ENCODE peak calls at places on chromosomes 5 and 9, in nine cellular contexts. U is fibroblast of the aortic adventitia, C is astrocyte of the spinal cord, Q is esophagus squamous epithelium, Z is fibroblast of villous mesenchyme, Y is upper lobe of right lung, W is BJ, L is WERI-Rb-1, S is pancreas. T is an unnamed sample.

GRCh38 chr9:127903557-127904475 is 4.4 kb upstream of the ST6GALNAC6 start:
- DNase-seq in Y (peak), Z (peak), Q (no peak), W (no peak), S (no peak), U (no peak), L (peak), C (no peak), T (no peak)

GRCh38 chr5:75058986-75059508 is 6.7 kb upstream of the GCNT4 start:
- DNase-seq in L (no peak), U (no peak), Y (no peak), W (no peak), S (no peak), Z (no peak), Q (no peak), C (no peak), T (peak)

GRCh38 chr5:178186417-178186816 is 754 bp downstream of the GMCL2 start:
- DNase-seq in Q (no peak), C (no peak), Y (no peak), W (no peak), Z (no peak), U (no peak), S (no peak), L (no peak), T (no peak)

GRCh38 chr9:127954831-127955293 is 17.2 kb upstream of the DPM2 start:
- DNase-seq in L (no peak), W (no peak), Z (no peak), S (no peak), Q (no peak), C (no peak), Y (no peak), U (no peak), T (no peak)

GRCh38 chr5:69368458-69369368 is 607 bp downstream of the AK6 start:
- DNase-seq in C (peak), U (peak), Q (no peak), Y (no peak), W (no peak), L (no peak), S (no peak), Z (peak), T (no peak)

GRCh38 chr5:16690243-16690839 is 73.5 kb upstream of the RETREG1 start:
- DNase-seq in Z (peak), U (peak), S (no peak), Q (no peak), Y (no peak), W (no peak), C (peak), L (peak), T (peak)

GRCh38 chr5:116576043-116576713 is 1.6 kb upstream of the SEMA6A start:
- DNase-seq in L (peak), U (peak), Y (peak), S (peak), W (no peak), C (peak), Z (peak), Q (no peak), T (peak)

GRCh38 chr9:105385372-105385985 is 62.4 kb upstream of the FSD1L start:
- DNase-seq in Q (no peak), L (no peak), Y (no peak), Z (peak), U (peak), W (no peak), C (peak), S (no peak), T (no peak)

GRCh38 chr5:43073597-43074546 is 33.8 kb upstream of the ANXA2R start:
- DNase-seq in Q (no peak), L (peak), U (peak), C (no peak), Z (peak), Y (no peak), S (no peak), W (no peak), T (peak)

GRCh38 chr5:177966009-177966838 is 29.8 kb downstream of the PROP1 start:
- DNase-seq in Z (no peak), U (no peak), L (no peak), S (no peak), W (no peak), Q (no peak), C (no peak), Y (no peak), T (no peak)

GRCh38 chr9:35908484-35909125 is 685 bp upstream of the SPAAR start:
- DNase-seq in Y (no peak), W (no peak), Q (no peak), L (no peak), Z (no peak), S (no peak), C (no peak), U (no peak), T (peak)

GRCh38 chr5:90747693-90748092 is 189.1 kb downstream of the ADGRV1 start:
- DNase-seq in Y (no peak), L (no peak), Q (no peak), Z (no peak), S (no peak), W (no peak), U (no peak), C (no peak), T (no peak)

GRCh38 chr5:69024241-69024651 is 69.6 kb upstream of the SLC30A5 start:
- DNase-seq in S (peak), U (peak), Q (no peak), Y (no peak), Z (peak), L (peak), W (no peak), C (no peak), T (peak)

GRCh38 chr9:23702311-23702922 is 123.6 kb downstream of the ELAVL2 start:
- DNase-seq in U (no peak), Q (no peak), W (no peak), S (no peak), L (no peak), C (peak), Z (no peak), Y (no peak), T (no peak)

GRCh38 chr9:128361296-128361980 is 9.7 kb upstream of the URM1 start:
- DNase-seq in W (no peak), Q (no peak), C (peak), S (no peak), Z (no peak), U (no peak), L (no peak), Y (no peak), T (no peak)

GRCh38 chr9:19946446-19947109 is 157.7 kb upstream of the SLC24A2 start:
- DNase-seq in C (peak), Y (no peak), U (peak), L (peak), Q (no peak), S (no peak), Z (peak), W (no peak), T (peak)

GRCh38 chr5:68873198-68873597 is 220.6 kb upstream of the SLC30A5 start:
- DNase-seq in U (no peak), C (no peak), S (no peak), Q (no peak), Y (no peak), Z (no peak), W (no peak), L (peak), T (no peak)

GRCh38 chr9:69549310-69550202 is 122.6 kb downstream of the APBA1 start:
- DNase-seq in W (no peak), U (peak), C (peak), S (no peak), Z (peak), Q (no peak), L (peak), Y (no peak), T (peak)

GRCh38 chr9:99105152-99106043 is 485 bp downstream of the TGFBR1 start:
- DNase-seq in Q (peak), L (peak), Y (peak), U (peak), C (peak), S (peak), Z (peak), W (no peak), T (peak)

GRCh38 chr9:121568101-121568460 is 68.4 kb upstream of the GGTA1 start:
- DNase-seq in C (peak), L (no peak), S (no peak), Q (no peak), Z (no peak), Y (no peak), U (peak), W (no peak), T (no peak)
- H3K4me3 ChIP-seq in C (peak), L (peak), S (no peak), Q (peak), Z (no peak), Y (peak), U (peak), W (no peak), T (peak)

GRCh38 chr5:145887976-145888574 is 15.3 kb upstream of the GRXCR2 start:
- DNase-seq in Y (no peak), Z (peak), C (peak), L (peak), W (no peak), S (peak), U (peak), Q (no peak), T (peak)
- TF ChIP-seq CTCF in Y (peak), Z (peak), C (peak), L (peak), W (peak), S (peak), U (peak), Q (peak), T (peak)

GRCh38 chr5:79890871-79891249 is 100.2 kb downstream of the MTX3 start:
- DNase-seq in Z (no peak), L (no peak), Q (no peak), W (no peak), U (no peak), Y (no peak), C (no peak), S (no peak), T (no peak)

GRCh38 chr5:79886456-79886855 is 104.6 kb downstream of the MTX3 start:
- DNase-seq in Q (no peak), U (no peak), C (no peak), Z (no peak), Y (no peak), S (no peak), L (no peak), W (no peak), T (no peak)

GRCh38 chr5:79890119-79890870 is 100.8 kb downstream of the MTX3 start:
- DNase-seq in W (no peak), C (no peak), Z (no peak), S (no peak), U (no peak), Y (no peak), L (no peak), Q (no peak), T (no peak)

GRCh38 chr5:79886940-79887339 is 104.1 kb downstream of the MTX3 start:
- DNase-seq in W (no peak), U (no peak), Z (no peak), Y (no peak), S (no peak), Q (no peak), C (no peak), L (no peak), T (no peak)

DNA sequence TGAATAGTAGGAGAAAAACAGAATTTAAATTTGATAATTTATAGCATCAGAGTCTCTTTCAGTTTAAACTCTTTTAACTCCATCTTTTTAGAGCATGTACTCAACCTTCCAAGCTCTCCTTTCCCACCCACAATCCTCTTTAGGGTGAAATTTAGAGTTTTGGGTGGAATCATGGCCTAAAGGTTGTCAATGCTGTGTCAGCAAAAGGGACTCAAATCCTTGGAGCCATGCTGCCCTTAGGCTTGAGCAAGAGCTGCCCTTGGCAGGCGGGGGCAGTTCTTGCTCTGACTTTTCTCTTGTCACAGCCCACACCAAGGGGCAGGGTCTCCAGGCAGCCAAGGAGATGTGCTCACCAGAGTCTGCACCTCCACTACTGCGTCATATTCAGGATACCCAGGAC is 102.4 kb downstream of the MTX3 start:
- DNase-seq in Y (no peak), S (no peak), U (no peak), Z (no peak), Q (no peak), L (no peak), C (no peak), W (no peak), T (no peak)
- H3K4me3 ChIP-seq in Y (no peak), S (no peak), U (no peak), Z (no peak), Q (no peak), L (no peak), C (no peak), W (no peak), T (no peak)

GRCh38 chr5:134070979-134071849 is 43.3 kb upstream of the TCF7 start:
- DNase-seq in S (peak), W (no peak), C (peak), Y (no peak), L (no peak), U (no peak), Z (no peak), Q (no peak), T (no peak)
- TF ChIP-seq CTCF in S (no peak), W (no peak), C (no peak), Y (no peak), L (no peak), U (no peak), Z (no peak), Q (no peak), T (no peak)

T was measured in AG10803.